ENCODE peak calls at places on chromosome 16, in five cellular contexts. F is endothelial cell, O is DMS53, M is foreskin fibroblast, Y is fibroblast of pulmonary artery. N is an unnamed sample.

GRCh38 chr16:78984887-78985464 is 615.6 kb downstream of the MAF start:
- DNase-seq in F (no peak), Y (no peak), O (peak), M (no peak), N (no peak)

GRCh38 chr16:50371936-50372595 is 3.3 kb upstream of the BRD7 start:
- DNase-seq in O (peak), F (no peak), Y (peak), M (no peak), N (no peak)

GRCh38 chr16:87065781-87066694 is 251.2 kb downstream of the C16orf95 start:
- DNase-seq in Y (no peak), O (no peak), M (no peak), F (no peak), N (no peak)

GRCh38 chr16:71421911-71422310 is 19.9 kb downstream of the TLE7 start:
- DNase-seq in M (no peak), O (peak), Y (no peak), F (peak), N (peak)

GRCh38 chr16:51151435-51151950 is 423 bp upstream of the SALL1 start:
- DNase-seq in F (peak), Y (peak), O (no peak), M (peak), N (peak)

GRCh38 chr16:23516366-23517137 is 6.3 kb upstream of the GGA2 start:
- DNase-seq in Y (no peak), M (peak), F (no peak), O (no peak), N (no peak)

GRCh38 chr16:88298166-88298881 is 84.4 kb upstream of the ZNF469 start:
- DNase-seq in M (peak), F (no peak), Y (peak), O (no peak), N (no peak)

GRCh38 chr16:51607202-51607756 is 456.2 kb upstream of the SALL1 start:
- DNase-seq in F (no peak), Y (no peak), O (no peak), M (no peak), N (no peak)

GRCh38 chr16:53034306-53034705 is 18.4 kb downstream of the CHD9NB start:
- DNase-seq in Y (no peak), M (no peak), O (no peak), F (no peak), N (no peak)

GRCh38 chr16:14345512-14346115 is 274.5 kb downstream of the MRTFB start:
- DNase-seq in Y (no peak), F (no peak), O (no peak), M (no peak), N (no peak)

GRCh38 chr16:86466695-86467406 is 43.5 kb upstream of the FOXF1 start:
- DNase-seq in O (no peak), Y (no peak), M (no peak), F (no peak), N (no peak)

GRCh38 chr16:58038219-58038641 is 12.7 kb downstream of the MMP15 start:
- DNase-seq in F (no peak), M (no peak), O (no peak), Y (no peak), N (peak)

GRCh38 chr16:73265124-73265838 is 217.4 kb upstream of the ZFHX3 start:
- DNase-seq in M (no peak), F (no peak), O (no peak), Y (no peak), N (no peak)

GRCh38 chr16:13848795-13849194 is 71.2 kb upstream of the ERCC4 start:
- DNase-seq in F (no peak), M (no peak), O (no peak), Y (no peak), N (no peak)

GRCh38 chr16:70685938-70686375 is at the start of gene MTSS2:
- DNase-seq in O (peak), M (peak), Y (peak), F (peak), N (peak)

GRCh38 chr16:3131755-3132377 is 3.0 kb upstream of the ZNF213 start:
- DNase-seq in O (peak), M (no peak), F (peak), Y (peak), N (peak)

GRCh38 chr16:50718061-50718760 is 23.7 kb upstream of the CYLD start:
- DNase-seq in M (peak), Y (peak), F (no peak), O (no peak), N (no peak)

GRCh38 chr16:13307255-13307654 is 405.9 kb downstream of the SHISA9 start:
- DNase-seq in Y (no peak), M (peak), F (no peak), O (no peak), N (peak)

GRCh38 chr16:10352262-10352661 is 33.6 kb upstream of the ATF7IP2 start:
- DNase-seq in Y (no peak), M (no peak), O (no peak), F (no peak), N (no peak)

GRCh38 chr16:61432421-61432820 is 603.8 kb downstream of the CDH8 start:
- DNase-seq in O (peak), Y (peak), F (no peak), M (no peak), N (no peak)

GRCh38 chr16:75433732-75434413 is 570 bp upstream of the CFDP1 start:
- DNase-seq in O (peak), F (peak), M (peak), Y (peak), N (peak)

GRCh38 chr16:87973721-87974120 is 22.5 kb downstream of the BANP start:
- DNase-seq in Y (no peak), M (no peak), F (no peak), O (no peak), N (no peak)

GRCh38 chr16:88669986-88670385 is 7.1 kb upstream of the MVD start:
- DNase-seq in Y (no peak), M (no peak), O (no peak), F (no peak), N (no peak)

GRCh38 chr16:30971298-30971697 is 13.7 kb upstream of the HSD3B7 start:
- DNase-seq in F (no peak), Y (no peak), O (no peak), M (no peak), N (no peak)

GRCh38 chr16:74296120-74296464 is 522 bp upstream of the PSMD7 start:
- DNase-seq in O (no peak), M (no peak), Y (no peak), F (no peak), N (no peak)

GRCh38 chr16:13291934-13292333 is 390.5 kb downstream of the SHISA9 start:
- DNase-seq in F (peak), M (no peak), O (no peak), Y (no peak), N (no peak)

GRCh38 chr16:66928702-66929388 is 3.5 kb upstream of the RRAD start:
- DNase-seq in M (no peak), O (peak), Y (peak), F (no peak), N (no peak)

GRCh38 chr16:19232988-19233387 is 52.5 kb upstream of the CLEC19A start:
- DNase-seq in Y (no peak), M (no peak), F (no peak), O (no peak), N (no peak)

GRCh38 chr16:18072161-18072560 is 264.4 kb downstream of the NPIPA8 start:
- DNase-seq in F (no peak), O (no peak), M (no peak), Y (no peak), N (no peak)

GRCh38 chr16:69404275-69404805 is 18.5 kb upstream of the TERF2 start:
- DNase-seq in M (peak), Y (peak), F (no peak), O (no peak), N (no peak)

GRCh38 chr16:9837481-9837880 is 344.7 kb downstream of the GRIN2A start:
- DNase-seq in Y (no peak), F (no peak), O (no peak), M (peak), N (no peak)

N was measured in 8988T.